ENCODE peak calls at places on chromosomes 11 and 22, in nine cellular contexts. N, V, T, M, F, I, X, L and O are unnamed samples.
A peak's percentile ranks its signal among the peaks of the same experiment; 100 is the strongest.

GRCh38 chr11:90737328-90738050 is 514.6 kb upstream of the CHORDC1 start:
- DNase-seq in N (no peak), I (no peak), T (no peak), F (no peak), X (no peak), L (no peak), M (no peak), V (no peak), O (no peak)

GRCh38 chr11:130454495-130455262 is 6.2 kb downstream of the ADAMTS15 start:
- DNase-seq in I (no peak), X (no peak), M (no peak), L (no peak), F (no peak), T (peak; percentile 76), V (no peak), N (no peak), O (no peak)

GRCh38 chr22:48675141-48675827 is 1152.4 kb downstream of the BRD1 start:
- DNase-seq in T (no peak), L (no peak), V (no peak), N (no peak), X (no peak), I (no peak), F (no peak), M (no peak), O (no peak)

GRCh38 chr11:94151311-94151710 is 22.7 kb downstream of the PANX1 start:
- DNase-seq in V (no peak), N (no peak), L (no peak), X (no peak), T (no peak), M (no peak), I (no peak), F (no peak), O (no peak)

GRCh38 chr11:8090756-8091155 is 9.7 kb downstream of the TUB start:
- DNase-seq in I (no peak), N (peak; percentile 75), M (peak; percentile 41), F (peak; percentile 31), X (peak; percentile 30), V (no peak), L (peak; percentile 56), T (no peak), O (no peak)

GRCh38 chr11:2693851-2694261 is 5.9 kb downstream of the KCNQ1OT1 start:
- DNase-seq in M (no peak), F (no peak), I (no peak), X (peak; percentile 10), T (no peak), N (no peak), V (no peak), L (peak; percentile 44), O (no peak)

GRCh38 chr11:96279421-96280290 is 63.3 kb downstream of the MAML2 start:
- DNase-seq in V (no peak), T (peak; percentile 67), F (no peak), L (no peak), M (no peak), X (peak; percentile 84), I (peak; percentile 57), N (no peak), O (no peak)

GRCh38 chr11:8311366-8311765 is 47.7 kb upstream of the LMO1 start:
- DNase-seq in F (no peak), N (no peak), X (no peak), I (no peak), L (no peak), M (no peak), V (no peak), T (no peak), O (no peak)

GRCh38 chr11:114072978-114073377 is 13.5 kb downstream of the ZBTB16 start:
- DNase-seq in N (no peak), T (no peak), I (no peak), V (no peak), L (no peak), X (no peak), M (no peak), F (no peak), O (no peak)

GRCh38 chr22:30029512-30029911 is 50.8 kb upstream of the HORMAD2 start:
- DNase-seq in F (no peak), T (no peak), X (no peak), M (no peak), I (no peak), L (no peak), N (no peak), V (no peak), O (no peak)

GRCh38 chr11:126416542-126417090 is 61.1 kb downstream of the ST3GAL4 start:
- DNase-seq in I (peak; percentile 83), X (no peak), M (peak; percentile 91), F (peak; percentile 93), V (no peak), T (peak; percentile 68), N (peak; percentile 75), L (peak; percentile 94), O (no peak)

GRCh38 chr22:41478891-41479521 is 10.1 kb downstream of the ACO2 start:
- DNase-seq in I (no peak), X (no peak), T (peak; percentile 59), V (no peak), N (no peak), F (no peak), M (no peak), L (no peak), O (no peak)

GRCh38 chr11:97722065-97722464 is 1298.7 kb upstream of the CNTN5 start:
- DNase-seq in M (peak; percentile 39), X (peak; percentile 65), T (peak; percentile 89), L (no peak), F (peak; percentile 67), I (peak; percentile 38), N (no peak), V (no peak), O (peak; percentile 85)

DNA sequence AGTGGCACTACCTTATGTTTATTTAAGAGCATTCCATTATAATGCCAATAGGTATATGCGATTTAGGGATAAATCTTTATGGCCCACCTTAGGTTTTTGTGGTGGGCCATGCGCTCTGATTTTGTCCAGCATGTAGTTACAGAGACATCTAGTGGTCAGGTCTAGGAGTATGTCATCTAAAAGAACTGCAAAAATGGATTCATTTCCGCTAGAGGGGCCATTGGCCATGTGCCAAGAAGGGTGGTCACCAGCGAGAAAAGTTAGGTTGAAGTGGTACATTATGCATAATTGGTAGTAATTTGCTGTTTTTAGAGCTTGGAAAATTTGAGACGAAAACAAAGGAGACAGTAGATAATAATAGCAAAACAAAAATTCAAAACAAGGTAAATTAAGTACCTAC is 27.7 kb downstream of the LRRC4C start:
- DNase-seq in N (peak; percentile 8), T (no peak), M (no peak), X (no peak), V (no peak), F (no peak), L (no peak), I (peak; percentile 8), O (no peak)
- TF ChIP-seq CTCF in N (peak; percentile 34), T (peak; percentile 21), M (no peak), X (peak; percentile 73), V (no peak), F (peak; percentile 57), L (no peak), I (no peak), O (peak; percentile 26)

GRCh38 chr11:102810943-102811528 is 13.1 kb upstream of the MMP1 start:
- DNase-seq in L (no peak), T (peak; percentile 45), X (peak; percentile 69), V (peak; percentile 6), N (no peak), I (no peak), M (peak; percentile 34), F (no peak), O (no peak)
- TF ChIP-seq CTCF in L (no peak), T (peak; percentile 53), X (peak; percentile 88), V (peak; percentile 43), N (no peak), I (peak; percentile 58), M (peak; percentile 28), F (peak; percentile 21), O (peak; percentile 69)

GRCh38 chr22:26172389-26172990 is 3.2 kb downstream of the SEZ6L start:
- DNase-seq in F (no peak), M (peak; percentile 8), X (peak; percentile 29), N (peak; percentile 74), I (peak; percentile 22), L (no peak), V (peak; percentile 22), T (peak; percentile 4), O (peak; percentile 65)
- TF ChIP-seq CTCF in F (peak; percentile 55), M (peak; percentile 51), X (peak; percentile 63), N (peak; percentile 81), I (peak; percentile 75), L (peak; percentile 2), V (peak; percentile 40), T (peak; percentile 43), O (peak; percentile 65)

GRCh38 chr22:17369553-17370035 is 334 bp downstream of the CECR2 start:
- DNase-seq in L (no peak), T (no peak), X (no peak), M (no peak), I (no peak), V (no peak), F (peak; percentile 55), N (peak; percentile 70), O (no peak)

GRCh38 chr22:17366329-17366728 is 2.9 kb upstream of the CECR2 start:
- DNase-seq in M (no peak), I (no peak), V (no peak), L (no peak), X (no peak), T (no peak), N (no peak), F (no peak), O (no peak)

GRCh38 chr22:17368727-17369552 is at the start of gene CECR2:
- DNase-seq in F (peak; percentile 67), X (no peak), I (no peak), V (no peak), T (no peak), M (no peak), L (no peak), N (peak; percentile 74), O (no peak)

GRCh38 chr22:17368144-17368726 is 1.0 kb upstream of the CECR2 start:
- DNase-seq in L (no peak), T (no peak), N (no peak), M (no peak), I (no peak), V (no peak), X (no peak), F (no peak), O (no peak)

GRCh38 chr22:17366830-17367229 is 2.4 kb upstream of the CECR2 start:
- DNase-seq in V (peak; percentile 30), X (no peak), L (no peak), F (peak; percentile 73), T (no peak), N (peak; percentile 70), I (no peak), M (no peak), O (no peak)
- TF ChIP-seq CTCF in V (no peak), X (no peak), L (no peak), F (peak; percentile 55), T (no peak), N (no peak), I (no peak), M (no peak), O (no peak)

GRCh38 chr11:209275-210121 is 2.0 kb downstream of the RIC8A start:
- DNase-seq in I (no peak), L (peak; percentile 66), T (no peak), X (no peak), F (no peak), N (no peak), M (peak; percentile 9), V (peak; percentile 28), O (no peak)
- TF ChIP-seq CTCF in I (no peak), L (no peak), T (no peak), X (no peak), F (no peak), N (no peak), M (no peak), V (no peak), O (no peak)